ENCODE peak calls at places on chromosomes 4 and X, in ten cellular contexts. A is heart right ventricle, N is choroid plexus epithelial cell, D is coronary artery, O is heart left ventricle, X is lower leg skin, G is endothelial cell of umbilical vein, T is RWPE2, L is foreskin fibroblast, K is right lobe of liver. J is an unnamed sample.
A peak's percentile ranks its signal among the peaks of the same experiment; 100 is the strongest.

GRCh38 chrX:45505214-45505613 is 304.5 kb upstream of the DIPK2B start:
- DNase-seq in T (no peak), D (no peak), A (no peak), G (peak; percentile 92), K (no peak), O (no peak), N (peak; percentile 76), L (peak; percentile 75), X (no peak), J (no peak)

GRCh38 chr4:104615496-104615895 is 120.8 kb upstream of the CXXC4 start:
- DNase-seq in G (no peak), D (no peak), O (no peak), X (no peak), T (no peak), N (no peak), A (no peak), L (no peak), K (no peak), J (no peak)

GRCh38 chr4:112145326-112145819 is at the start of gene FAM241A:
- DNase-seq in L (peak; percentile 77), G (peak; percentile 81), N (peak; percentile 88), A (peak; percentile 92), T (peak; percentile 80), O (peak; percentile 92), X (peak; percentile 71), D (peak; percentile 93), K (peak; percentile 91), J (no peak)

GRCh38 chrX:40950546-40950945 is 134.7 kb upstream of the USP9X start:
- DNase-seq in A (no peak), T (no peak), L (no peak), D (no peak), X (no peak), O (no peak), N (no peak), G (no peak), K (no peak), J (no peak)

GRCh38 chrX:103309860-103310591 is 764 bp downstream of the BEX2 start:
- DNase-seq in K (no peak), D (no peak), X (no peak), N (no peak), G (no peak), T (no peak), L (no peak), A (no peak), O (no peak), J (no peak)

GRCh38 chr4:39046243-39046642 is 14.0 kb upstream of the TMEM156 start:
- DNase-seq in N (peak; percentile 86), T (peak; percentile 83), L (no peak), X (no peak), O (no peak), A (no peak), G (no peak), K (no peak), D (no peak), J (no peak)

GRCh38 chr4:10655968-10656367 is 28.6 kb downstream of the CLNK start:
- DNase-seq in D (no peak), G (peak; percentile 92), X (no peak), K (no peak), O (no peak), A (no peak), L (peak; percentile 62), N (peak; percentile 74), T (no peak), J (no peak)

GRCh38 chr4:37524267-37524666 is 161.9 kb downstream of the RELL1 start:
- DNase-seq in D (no peak), O (no peak), N (no peak), G (no peak), K (no peak), X (no peak), A (no peak), L (no peak), T (no peak), J (no peak)

GRCh38 chr4:131488772-131489171 is 1660.3 kb upstream of the PCDH10 start:
- DNase-seq in T (no peak), G (no peak), L (no peak), D (no peak), K (no peak), O (no peak), N (peak; percentile 39), X (no peak), A (no peak), J (no peak)

GRCh38 chr4:94653095-94653649 is 104.6 kb upstream of the BMPR1B start:
- DNase-seq in K (no peak), O (no peak), L (no peak), G (no peak), A (no peak), N (no peak), X (no peak), T (no peak), D (no peak), J (no peak)

GRCh38 chr4:7347981-7348380 is 86.7 kb downstream of the PSAPL1 start:
- DNase-seq in N (peak; percentile 17), X (no peak), D (no peak), G (no peak), O (no peak), K (no peak), A (no peak), T (no peak), L (no peak), J (no peak)

GRCh38 chrX:49042581-49043219 is 457 bp downstream of the TFE3 start:
- DNase-seq in G (no peak), D (no peak), O (peak; percentile 18), T (no peak), X (no peak), K (no peak), A (no peak), N (peak; percentile 9), L (no peak), J (no peak)

DNA sequence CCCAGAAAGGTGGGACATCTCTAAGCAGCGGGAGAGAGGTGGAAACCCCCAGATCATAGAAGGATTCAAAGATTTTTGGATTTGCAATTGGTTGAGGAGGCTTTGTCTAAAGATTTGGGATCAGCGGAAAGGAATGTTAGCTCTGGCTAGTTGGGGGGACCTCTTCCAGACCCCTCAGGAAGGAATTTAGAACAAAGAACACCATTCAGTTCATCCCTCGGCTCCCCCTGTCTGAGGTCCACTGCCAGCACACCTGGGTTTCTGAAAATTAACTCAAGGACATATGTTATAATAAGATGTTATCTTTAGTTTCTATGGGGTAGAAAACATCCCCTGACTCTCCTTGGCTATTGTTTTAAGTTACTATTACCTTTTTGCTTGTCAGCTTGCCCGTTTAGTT is 163.6 kb downstream of the CEP135 start:
- DNase-seq in T (no peak), G (no peak), L (no peak), K (no peak), D (no peak), O (no peak), A (no peak), N (no peak), X (no peak), J (no peak)
- TF ChIP-seq CTCF in T (no peak), G (no peak), L (no peak), K (no peak), D (no peak), O (no peak), A (no peak), N (peak; percentile 21), X (no peak), J (no peak)

DNA sequence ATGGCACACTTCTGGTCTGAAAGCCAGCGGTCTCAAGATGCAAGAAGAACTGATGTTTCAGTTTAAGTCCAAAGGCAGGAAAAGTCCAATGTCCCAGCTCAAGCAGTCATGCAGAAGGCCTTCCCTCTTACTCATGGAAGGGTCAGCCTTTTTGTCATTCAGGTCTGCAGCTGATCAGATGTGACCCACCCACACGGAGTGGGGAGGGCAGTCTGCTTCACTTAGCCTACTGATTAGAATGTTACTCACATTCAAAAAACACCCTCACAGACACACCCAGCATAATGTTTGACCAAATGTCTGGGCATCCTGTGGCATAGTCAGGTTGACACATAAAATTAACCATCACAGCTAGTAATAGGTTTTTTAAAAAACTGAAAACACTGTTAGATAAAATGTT is 6.6 kb downstream of the HCCS start:
- DNase-seq in G (no peak), N (no peak), T (no peak), A (no peak), L (no peak), O (no peak), D (no peak), X (no peak), K (no peak), J (no peak)
- TF ChIP-seq CTCF in G (no peak), N (no peak), T (no peak), A (no peak), L (no peak), O (no peak), D (no peak), X (no peak), K (no peak), J (no peak)

GRCh38 chr4:15544196-15544730 is 74.6 kb downstream of the CC2D2A start:
- DNase-seq in O (no peak), T (no peak), N (no peak), A (no peak), G (no peak), D (no peak), L (no peak), K (no peak), X (no peak), J (no peak)

GRCh38 chr4:15543537-15544195 is 74.0 kb downstream of the CC2D2A start:
- DNase-seq in D (no peak), N (no peak), O (no peak), G (no peak), T (no peak), K (no peak), L (no peak), A (no peak), X (no peak), J (no peak)

GRCh38 chr4:15545371-15545770 is 75.7 kb downstream of the CC2D2A start:
- DNase-seq in A (no peak), O (no peak), T (no peak), G (no peak), N (no peak), D (no peak), L (no peak), X (no peak), K (no peak), J (no peak)

GRCh38 chr4:15542795-15543194 is 73.1 kb downstream of the CC2D2A start:
- DNase-seq in N (no peak), T (no peak), D (no peak), A (peak; percentile 65), K (no peak), O (peak; percentile 43), G (no peak), X (no peak), L (no peak), J (no peak)

GRCh38 chr4:15541941-15542340 is 72.3 kb downstream of the CC2D2A start:
- DNase-seq in O (no peak), D (no peak), K (no peak), L (no peak), G (no peak), X (no peak), A (no peak), T (no peak), N (no peak), J (no peak)
- TF ChIP-seq CTCF in O (no peak), D (no peak), K (no peak), L (no peak), G (no peak), X (no peak), A (no peak), T (no peak), N (no peak), J (no peak)

GRCh38 chr4:142883433-142883832 is 37.3 kb upstream of the INPP4B start:
- DNase-seq in D (no peak), O (no peak), T (no peak), X (no peak), G (peak; percentile 12), A (no peak), K (no peak), N (peak; percentile 28), L (no peak), J (no peak)
- TF ChIP-seq CTCF in D (no peak), O (peak; percentile 34), T (peak; percentile 39), X (no peak), G (no peak), A (peak; percentile 23), K (peak; percentile 12), N (peak; percentile 47), L (peak; percentile 31), J (no peak)

J was measured in AG04449.